ENCODE peak calls at places on chromosomes 3 and 15, in eight cellular contexts. D is AG04449; F is activated T-helper 1 cell treated with anti-CD3 and anti-CD28 coated beads, Interleukin-12 subunit alpha, Interleukin-12 subunit beta, Interleukin-2, Interleukin-4 antibody, amounts not matched to agents 30 ng/mL and 10 ng/mL and 1 ng/mL, durations not matched to agents 14 hours and 24 hours and 36 hours; R is activated CD4-positive, alpha-beta T cell treated with anti-CD3 and anti-CD28 coated beads, Interleukin-2, amount 10 ng/mL, durations not matched to agents 7 days and 5 days; M is skeletal muscle cell; C is sigmoid colon; N is LHCN-M2; T is activated effector memory CD4-positive, alpha-beta T cell treated with anti-CD3 and anti-CD28 coated beads, Interleukin-2, amount 50 U/mL, for 16 hours. Y is an unnamed sample.

GRCh38 chr15:79179108-79179561 is 88.6 kb upstream of the RASGRF1 start:
- DNase-seq in D (no peak), F (no peak), R (no peak), M (no peak), C (no peak), N (peak), T (no peak), Y (no peak)

GRCh38 chr3:56923546-56924224 is 121.9 kb upstream of the ARHGEF3 start:
- DNase-seq in D (no peak), F (peak), R (peak), M (no peak), C (no peak), N (peak), T (peak), Y (no peak)

GRCh38 chr3:23385327-23385726 is 182.2 kb downstream of the UBE2E2 start:
- DNase-seq in D (no peak), F (no peak), R (no peak), M (no peak), C (no peak), N (no peak), T (no peak), Y (no peak)

GRCh38 chr15:73051402-73051810 is 857 bp upstream of the NEO1 start:
- DNase-seq in D (no peak), F (no peak), R (peak), M (no peak), C (peak), N (no peak), T (no peak), Y (peak)

GRCh38 chr15:60830479-60830878 is 351.5 kb upstream of the ICE2 start:
- DNase-seq in D (peak), F (no peak), R (no peak), M (peak), C (no peak), N (peak), T (no peak), Y (no peak)

GRCh38 chr3:16801698-16802097 is 83.1 kb upstream of the PLCL2 start:
- DNase-seq in D (no peak), F (no peak), R (no peak), M (peak), C (no peak), N (peak), T (no peak), Y (no peak)

GRCh38 chr3:191070201-191070600 is 128.8 kb upstream of the OSTN start:
- DNase-seq in D (peak), F (no peak), R (no peak), M (peak), C (no peak), N (peak), T (no peak), Y (no peak)

GRCh38 chr15:26873846-26874245 is 7.0 kb downstream of the GABRA5 start:
- DNase-seq in D (no peak), F (no peak), R (no peak), M (no peak), C (no peak), N (no peak), T (no peak), Y (peak)

GRCh38 chr3:109687626-109688025 is 350.3 kb upstream of the DPPA4 start:
- DNase-seq in D (no peak), F (no peak), R (no peak), M (no peak), C (no peak), N (no peak), T (no peak), Y (no peak)

GRCh38 chr15:31364301-31365031 is 37.8 kb downstream of the KLF13 start:
- DNase-seq in D (no peak), F (no peak), R (no peak), M (no peak), C (no peak), N (no peak), T (no peak), Y (no peak)

GRCh38 chr3:45332493-45332892 is 55.9 kb upstream of the LARS2 start:
- DNase-seq in D (no peak), F (no peak), R (no peak), M (no peak), C (no peak), N (no peak), T (no peak), Y (no peak)

GRCh38 chr15:68989876-68990754 is 24.4 kb upstream of the NOX5 start:
- DNase-seq in D (no peak), F (no peak), R (no peak), M (no peak), C (no peak), N (no peak), T (no peak), Y (no peak)

GRCh38 chr3:58434170-58434507 is 507 bp upstream of the PDHB start:
- DNase-seq in D (no peak), F (no peak), R (no peak), M (no peak), C (no peak), N (no peak), T (no peak), Y (no peak)

GRCh38 chr3:67415504-67415903 is 238.9 kb downstream of the SUCLG2 start:
- DNase-seq in D (no peak), F (no peak), R (no peak), M (no peak), C (no peak), N (peak), T (no peak), Y (no peak)